ENCODE peak calls at places on chromosomes 3 and 15, in six cellular contexts. U is A549, P is left ventricle myocardium superior, F is GM23248, K is astrocyte of the spinal cord, A is NCI-H510A treated with DMSO at 0.1 percent for 48 hours. O is an unnamed sample.

GRCh38 chr3:168341965-168342719 is 246.4 kb upstream of the GOLIM4 start:
- DNase-seq in U (no peak), A (no peak), F (no peak), K (peak), P (no peak), O (no peak)

GRCh38 chr15:51649659-51650521 is 27.3 kb upstream of the DMXL2 start:
- DNase-seq in A (peak), U (peak), P (no peak), K (peak), F (peak), O (no peak)

GRCh38 chr3:83321891-83322290 is 1560.4 kb upstream of the GBE1 start:
- DNase-seq in F (no peak), U (no peak), K (peak), P (no peak), A (no peak), O (no peak)

GRCh38 chr15:73647259-73648026 is 14.3 kb upstream of the NPTN start:
- DNase-seq in P (no peak), A (no peak), U (no peak), K (no peak), F (peak), O (no peak)

GRCh38 chr15:52232327-52232726 is 41.1 kb upstream of the GNB5 start:
- DNase-seq in U (no peak), A (no peak), F (peak), P (no peak), K (no peak), O (no peak)

GRCh38 chr3:127354761-127355160 is 66.9 kb upstream of the PRR20G start:
- DNase-seq in P (no peak), U (no peak), A (no peak), K (no peak), F (no peak), O (no peak)

GRCh38 chr15:69644876-69645275 is 192.3 kb downstream of the RPLP1 start:
- DNase-seq in P (no peak), A (no peak), U (no peak), K (no peak), F (no peak), O (no peak)

GRCh38 chr3:172357850-172358754 is 90.2 kb downstream of the GHSR start:
- DNase-seq in K (no peak), A (no peak), P (no peak), U (no peak), F (peak), O (no peak)

GRCh38 chr3:138196023-138196422 is 8.9 kb downstream of the ARMC8 start:
- DNase-seq in K (no peak), F (no peak), A (no peak), P (no peak), U (no peak), O (no peak)

GRCh38 chr15:69657626-69658025 is 205.0 kb downstream of the RPLP1 start:
- DNase-seq in P (no peak), K (no peak), A (no peak), F (no peak), U (peak), O (no peak)

GRCh38 chr3:124261301-124261700 is 269.4 kb upstream of the ROPN1 start:
- DNase-seq in K (peak), P (no peak), F (peak), U (no peak), A (no peak), O (no peak)

GRCh38 chr3:128726691-128727031 is 678 bp downstream of the RAB7A start:
- DNase-seq in F (peak), A (no peak), U (no peak), K (peak), P (peak), O (peak)

GRCh38 chr3:15649341-15649740 is 47.8 kb downstream of the BTD start:
- DNase-seq in P (no peak), U (no peak), F (no peak), A (no peak), K (no peak), O (no peak)

GRCh38 chr15:101295607-101296225 is 668 bp upstream of the SNRPA1 start:
- DNase-seq in K (peak), P (no peak), A (no peak), U (no peak), F (peak), O (no peak)

GRCh38 chr3:127889461-127889863 is 25.6 kb upstream of the KBTBD12 start:
- DNase-seq in U (no peak), P (no peak), F (peak), K (peak), A (no peak), O (no peak)

GRCh38 chr3:58607816-58608215 is 30.6 kb upstream of the FAM107A start:
- DNase-seq in F (no peak), P (no peak), A (no peak), K (no peak), U (no peak), O (no peak)

GRCh38 chr3:123448503-123449091 is at the start of gene ADCY5:
- DNase-seq in K (no peak), P (peak), A (no peak), U (no peak), F (peak), O (no peak)

GRCh38 chr3:45095916-45096526 is 50.2 kb downstream of the CDCP1 start:
- DNase-seq in K (no peak), P (peak), U (no peak), F (no peak), A (no peak), O (peak)

GRCh38 chr3:44184319-44184953 is 57.2 kb upstream of the TOPAZ1 start:
- DNase-seq in U (no peak), P (no peak), A (no peak), K (no peak), F (peak), O (no peak)

GRCh38 chr3:162538906-162539305 is 1042.3 kb downstream of the OTOL1 start:
- DNase-seq in P (no peak), K (no peak), A (no peak), F (no peak), U (no peak), O (no peak)

GRCh38 chr3:58063424-58063823 is 55.2 kb downstream of the FLNB start:
- DNase-seq in K (peak), U (no peak), A (no peak), P (no peak), F (peak), O (peak)

GRCh38 chr3:182973047-182973446 is 7.3 kb downstream of the DCUN1D1 start:
- DNase-seq in P (no peak), F (no peak), U (no peak), A (no peak), K (no peak), O (no peak)

GRCh38 chr3:17091895-17092294 is 207.1 kb downstream of the PLCL2 start:
- DNase-seq in A (no peak), F (peak), P (no peak), K (no peak), U (no peak), O (no peak)

GRCh38 chr3:24018784-24019570 is 73.9 kb downstream of the NR1D2 start:
- DNase-seq in K (no peak), A (no peak), F (no peak), U (no peak), P (no peak), O (no peak)

GRCh38 chr15:29665441-29665985 is 156.8 kb downstream of the TJP1 start:
- DNase-seq in A (no peak), F (peak), P (no peak), U (no peak), K (no peak), O (no peak)

GRCh38 chr3:14377838-14378169 is 24.6 kb upstream of the SLC6A6 start:
- DNase-seq in F (no peak), A (no peak), P (no peak), U (no peak), K (no peak), O (no peak)